ENCODE peak calls at places on chromosomes 13 and 19, in five cellular contexts. N is ELR, M is fibroblast of mammary gland, X is HL-60, C is fibroblast of villous mesenchyme. F is an unnamed sample.

GRCh38 chr19:3108775-3109174 is 14.6 kb downstream of the GNA11 start:
- DNase-seq in N (peak; percentile 77), M (peak; percentile 57), X (peak; percentile 67), C (peak; percentile 61), F (no peak)

GRCh38 chr19:8611890-8612806 is 1.6 kb upstream of the ADAMTS10 start:
- DNase-seq in N (peak; percentile 34), M (peak; percentile 78), X (no peak), C (peak; percentile 48), F (no peak)

GRCh38 chr13:35484384-35484783 is 7.9 kb upstream of the MAB21L1 start:
- DNase-seq in N (peak; percentile 34), M (no peak), X (no peak), C (no peak), F (no peak)

GRCh38 chr19:3977242-3978143 is 6.6 kb upstream of the DAPK3 start:
- DNase-seq in N (peak; percentile 32), M (no peak), X (no peak), C (no peak), F (no peak)

GRCh38 chr13:100518394-100519062 is 70.1 kb downstream of the GGACT start:
- DNase-seq in N (no peak), M (no peak), X (no peak), C (no peak), F (no peak)

GRCh38 chr13:99278199-99278598 is 20.0 kb upstream of the GPR18 start:
- DNase-seq in N (no peak), M (no peak), X (peak; percentile 92), C (no peak), F (no peak)

GRCh38 chr13:28586585-28587540 is 72.1 kb upstream of the POMP start:
- DNase-seq in N (no peak), M (no peak), X (no peak), C (no peak), F (no peak)

GRCh38 chr13:100735494-100735893 is 60.9 kb upstream of the TMTC4 start:
- DNase-seq in N (no peak), M (no peak), X (no peak), C (no peak), F (no peak)

GRCh38 chr19:16714702-16715294 is 4.8 kb upstream of the NWD1 start:
- DNase-seq in N (peak; percentile 45), M (peak; percentile 42), X (peak; percentile 64), C (peak; percentile 41), F (no peak)

GRCh38 chr13:80084086-80084676 is 256.7 kb downstream of the SPRY2 start:
- DNase-seq in N (peak; percentile 87), M (peak; percentile 98), X (no peak), C (peak; percentile 85), F (peak; percentile 46)

GRCh38 chr13:97328222-97328790 is 105.7 kb upstream of the RAP2A start:
- DNase-seq in N (peak; percentile 77), M (peak; percentile 56), X (no peak), C (peak; percentile 74), F (peak; percentile 37)

GRCh38 chr19:46431824-46432223 is 3.1 kb upstream of the PNMA8C start:
- DNase-seq in N (no peak), M (no peak), X (no peak), C (no peak), F (no peak)

GRCh38 chr19:41373993-41374392 is 2.3 kb upstream of the TMEM91 start:
- DNase-seq in N (peak; percentile 80), M (peak; percentile 91), X (no peak), C (peak; percentile 97), F (no peak)

GRCh38 chr19:29062486-29063435 is 150.2 kb downstream of the UQCRFS1 start:
- DNase-seq in N (no peak), M (no peak), X (no peak), C (no peak), F (no peak)

GRCh38 chr13:61470801-61471200 is 55.2 kb upstream of the PCDH20 start:
- DNase-seq in N (no peak), M (no peak), X (no peak), C (no peak), F (no peak)

GRCh38 chr19:56617531-56617930 is 22.4 kb downstream of the ZNF71 start:
- DNase-seq in N (no peak), M (no peak), X (no peak), C (no peak), F (no peak)

GRCh38 chr13:42405665-42406390 is 133.9 kb downstream of the AKAP11 start:
- DNase-seq in N (peak; percentile 76), M (peak; percentile 76), X (no peak), C (peak; percentile 23), F (peak; percentile 14)

GRCh38 chr13:99087954-99088491 is 110.2 kb upstream of the DOCK9 start:
- DNase-seq in N (no peak), M (no peak), X (no peak), C (no peak), F (no peak)

GRCh38 chr19:45322744-45323281 is at the start of gene CKM:
- DNase-seq in N (no peak), M (no peak), X (no peak), C (no peak), F (no peak)

GRCh38 chr13:113118328-113119021 is 4.1 kb upstream of the F10 start:
- DNase-seq in N (no peak), M (no peak), X (no peak), C (no peak), F (no peak)

GRCh38 chr13:114111577-114111976 is 20.8 kb downstream of the RASA3 start:
- DNase-seq in N (peak; percentile 77), M (peak; percentile 58), X (peak; percentile 82), C (peak; percentile 98), F (no peak)

GRCh38 chr19:1774999-1775772 is 21.9 kb downstream of the ONECUT3 start:
- DNase-seq in N (peak; percentile 78), M (peak; percentile 22), X (peak; percentile 19), C (peak; percentile 40), F (no peak)

GRCh38 chr13:74974234-74974879 is 507.6 kb downstream of the TBC1D4 start:
- DNase-seq in N (no peak), M (no peak), X (no peak), C (no peak), F (no peak)

GRCh38 chr19:15836595-15837398 is 21.3 kb upstream of the OR10H1 start:
- DNase-seq in N (peak; percentile 90), M (peak; percentile 89), X (peak; percentile 99), C (peak; percentile 88), F (peak; percentile 76)

GRCh38 chr19:7772752-7773291 is 9.8 kb downstream of the CLEC4M start:
- DNase-seq in N (peak; percentile 33), M (peak; percentile 10), X (peak; percentile 90), C (peak; percentile 38), F (no peak)

GRCh38 chr13:23558675-23559536 is 11.3 kb upstream of the TNFRSF19 start:
- DNase-seq in N (peak; percentile 87), M (peak; percentile 89), X (peak; percentile 84), C (peak; percentile 88), F (no peak)

GRCh38 chr13:75830842-75831241 is 194.7 kb downstream of the LMO7 start:
- DNase-seq in N (peak; percentile 44), M (peak; percentile 80), X (no peak), C (peak; percentile 23), F (no peak)

GRCh38 chr13:36531746-36532486 is 99.6 kb downstream of the CCNA1 start:
- DNase-seq in N (peak; percentile 2), M (peak; percentile 49), X (peak; percentile 55), C (peak; percentile 0), F (peak; percentile 6)

GRCh38 chr13:51523082-51523518 is 61.2 kb upstream of the WDFY2 start:
- DNase-seq in N (peak; percentile 72), M (peak; percentile 88), X (peak; percentile 91), C (peak; percentile 80), F (no peak)

GRCh38 chr13:33452873-33453558 is 167.5 kb upstream of the STARD13 start:
- DNase-seq in N (no peak), M (no peak), X (no peak), C (peak; percentile 45), F (no peak)

GRCh38 chr13:20353973-20354372 is 121.9 kb upstream of the GJB6 start:
- DNase-seq in N (peak; percentile 71), M (peak; percentile 80), X (peak; percentile 75), C (peak; percentile 72), F (peak; percentile 8)

GRCh38 chr19:19145281-19145999 is 7.2 kb upstream of the TMEM161A start:
- DNase-seq in N (no peak), M (no peak), X (no peak), C (no peak), F (no peak)

F was measured in HS-5.